ENCODE peak calls at places on chromosomes 13 and 19, in four cellular contexts. J is ACHN; I is heart right ventricle; X is activated CD4-positive, alpha-beta T cell treated with anti-CD3 and anti-CD28 coated beads for 36 hours. Z is an unnamed sample.
A peak's percentile ranks its signal among the peaks of the same experiment; 100 is the strongest.

GRCh38 chr13:41401371-41401770 is 56.0 kb upstream of the RGCC start:
- DNase-seq in J (no peak), I (no peak), X (peak; percentile 14), Z (no peak)

GRCh38 chr19:44725251-44725650 is 23.3 kb upstream of the BCL3 start:
- DNase-seq in J (peak; percentile 50), I (peak; percentile 52), X (no peak), Z (no peak)

GRCh38 chr13:45413826-45414312 is 4.3 kb downstream of the SLC25A30 start:
- DNase-seq in J (peak; percentile 78), I (no peak), X (no peak), Z (no peak)

GRCh38 chr13:75864718-75865117 is 228.6 kb downstream of the LMO7 start:
- DNase-seq in J (no peak), I (no peak), X (no peak), Z (no peak)

GRCh38 chr13:84917252-84917878 is 881.9 kb downstream of the SLITRK6 start:
- DNase-seq in J (peak; percentile 40), I (no peak), X (no peak), Z (no peak)

GRCh38 chr19:55526216-55527196 is 10.4 kb downstream of the SBK2 start:
- DNase-seq in J (peak; percentile 41), I (peak; percentile 84), X (peak; percentile 42), Z (no peak)

GRCh38 chr13:93981578-93981977 is 497.9 kb downstream of the DCT start:
- DNase-seq in J (no peak), I (no peak), X (no peak), Z (no peak)

GRCh38 chr19:45919678-45920077 is 5.1 kb upstream of the NANOS2 start:
- DNase-seq in J (no peak), I (no peak), X (peak; percentile 16), Z (no peak)

GRCh38 chr13:49082653-49083536 is 107.2 kb downstream of the FNDC3A start:
- DNase-seq in J (no peak), I (no peak), X (no peak), Z (no peak)

GRCh38 chr19:13788991-13789390 is 6.3 kb upstream of the ZSWIM4 start:
- DNase-seq in J (no peak), I (no peak), X (peak; percentile 33), Z (no peak)

GRCh38 chr13:21050288-21051197 is 10.8 kb downstream of the LATS2 start:
- DNase-seq in J (no peak), I (no peak), X (peak; percentile 35), Z (no peak)

GRCh38 chr19:17332677-17333581 is 1.7 kb downstream of the ANO8 start:
- DNase-seq in J (peak; percentile 42), I (no peak), X (peak; percentile 73), Z (peak; percentile 96)

GRCh38 chr13:48201044-48201443 is 32.0 kb upstream of the ITM2B start:
- DNase-seq in J (no peak), I (no peak), X (no peak), Z (no peak)

GRCh38 chr13:35484384-35484783 is 7.9 kb upstream of the MAB21L1 start:
- DNase-seq in J (no peak), I (no peak), X (no peak), Z (no peak)

GRCh38 chr13:110882972-110883371 is 31.9 kb downstream of the ANKRD10 start:
- DNase-seq in J (no peak), I (no peak), X (no peak), Z (no peak)

GRCh38 chr13:40911341-40911740 is 107.8 kb downstream of the ELF1 start:
- DNase-seq in J (no peak), I (no peak), X (no peak), Z (no peak)

GRCh38 chr13:79533781-79534400 is 52.9 kb downstream of the NDFIP2 start:
- DNase-seq in J (no peak), I (no peak), X (no peak), Z (no peak)

GRCh38 chr13:23588576-23589141 is 18.4 kb downstream of the TNFRSF19 start:
- DNase-seq in J (no peak), I (no peak), X (no peak), Z (no peak)

GRCh38 chr19:54190942-54191670 is at the start of gene TSEN34:
- DNase-seq in J (peak; percentile 78), I (peak; percentile 90), X (peak; percentile 92), Z (peak; percentile 59)

GRCh38 chr19:16462757-16463250 is 9.0 kb downstream of the EPS15L1 start:
- DNase-seq in J (peak; percentile 19), I (no peak), X (no peak), Z (no peak)

GRCh38 chr13:74074723-74075122 is 59.5 kb downstream of the KLF12 start:
- DNase-seq in J (no peak), I (no peak), X (no peak), Z (no peak)

GRCh38 chr19:17460372-17461230 is at the start of gene NXNL1:
- DNase-seq in J (no peak), I (no peak), X (no peak), Z (no peak)

GRCh38 chr13:27194895-27195764 is 23.5 kb upstream of the USP12 start:
- DNase-seq in J (peak; percentile 90), I (no peak), X (no peak), Z (peak; percentile 96)

GRCh38 chr19:51070334-51070886 is 5.5 kb upstream of the KLK13 start:
- DNase-seq in J (no peak), I (no peak), X (no peak), Z (no peak)

GRCh38 chr19:1266116-1266817 is 2.9 kb upstream of the CIRBP start:
- DNase-seq in J (peak; percentile 84), I (peak; percentile 93), X (peak; percentile 91), Z (no peak)

GRCh38 chr19:40266111-40266510 is 19.0 kb downstream of the AKT2 start:
- DNase-seq in J (no peak), I (peak; percentile 76), X (no peak), Z (no peak)

GRCh38 chr19:7099597-7099921 is 30.1 kb downstream of the ZNF557 start:
- DNase-seq in J (no peak), I (no peak), X (no peak), Z (no peak)

GRCh38 chr19:2097330-2098327 is 914 bp downstream of the IZUMO4 start:
- DNase-seq in J (peak; percentile 3), I (no peak), X (peak; percentile 83), Z (no peak)

GRCh38 chr13:69857188-69857821 is 250.3 kb upstream of the ATXN8OS start:
- DNase-seq in J (peak; percentile 75), I (no peak), X (no peak), Z (peak; percentile 45)

Z was measured in HCT116.